ENCODE peak calls at places on chromosomes 12 and 14, in five cellular contexts. D, G, E, P and V are unnamed samples. For H3K4me1, the result is how much of the 10 kb centered on the place peaks cover.

GRCh38 chr12:54019924-54020586 is 8.2 kb upstream of the HOXC6 start:
- DNase-seq in D (peak), G (peak), E (no peak), P (no peak), V (no peak)

GRCh38 chr12:120238839-120239445 is 26.6 kb downstream of the PXN start:
- DNase-seq in D (no peak), G (no peak), E (no peak), P (no peak), V (no peak)

GRCh38 chr12:131827961-131828534 is at the start of gene MMP17:
- DNase-seq in D (peak), G (peak), E (no peak), P (peak), V (no peak)

GRCh38 chr12:93115646-93116045 is 186.6 kb upstream of the EEA1 start:
- DNase-seq in D (no peak), G (peak), E (no peak), P (no peak), V (no peak)

GRCh38 chr14:81519200-81519998 is 14.3 kb downstream of the SEL1L start:
- DNase-seq in D (no peak), G (no peak), E (no peak), P (no peak), V (no peak)

GRCh38 chr14:58955294-58955821 is 233.1 kb upstream of the DAAM1 start:
- DNase-seq in D (no peak), G (no peak), E (no peak), P (no peak), V (no peak)

GRCh38 chr12:54217774-54218221 is 29.0 kb upstream of the SMUG1 start:
- DNase-seq in D (no peak), G (peak), E (no peak), P (peak), V (no peak)

GRCh38 chr14:85607571-85608219 is 77.8 kb downstream of the FLRT2 start:
- DNase-seq in D (peak), G (no peak), E (no peak), P (no peak), V (no peak)

GRCh38 chr12:124834822-124835221 is 28.8 kb downstream of the SCARB1 start:
- DNase-seq in D (no peak), G (no peak), E (no peak), P (no peak), V (no peak)

GRCh38 chr14:23381871-23382270 is 5.0 kb downstream of the CMTM5 start:
- DNase-seq in D (no peak), G (no peak), E (no peak), P (no peak), V (no peak)

GRCh38 chr12:103858335-103858734 is 17.3 kb upstream of the NT5DC3 start:
- DNase-seq in D (no peak), G (no peak), E (no peak), P (no peak), V (no peak)

GRCh38 chr14:103209054-103209453 is 85.8 kb downstream of the TNFAIP2 start:
- DNase-seq in D (no peak), G (no peak), E (no peak), P (no peak), V (no peak)

GRCh38 chr12:19239616-19240234 is 110.2 kb downstream of the PLEKHA5 start:
- DNase-seq in D (no peak), G (no peak), E (no peak), P (no peak), V (no peak)

GRCh38 chr12:40152783-40153383 is 47.0 kb upstream of the SLC2A13 start:
- DNase-seq in D (peak), G (no peak), E (no peak), P (peak), V (no peak)

GRCh38 chr12:109738878-109739665 is 25.4 kb downstream of the FAM222A start:
- DNase-seq in D (no peak), G (peak), E (no peak), P (peak), V (no peak)

GRCh38 chr12:50980545-50980944 is 28.2 kb downstream of the HIGD1C start:
- DNase-seq in D (no peak), G (no peak), E (no peak), P (no peak), V (no peak)

GRCh38 chr14:74552623-74553022 is 59.1 kb downstream of the ISCA2 start:
- DNase-seq in D (no peak), G (peak), E (no peak), P (peak), V (peak)

GRCh38 chr14:74550071-74550470 is 56.5 kb downstream of the ISCA2 start:
- DNase-seq in D (no peak), G (peak), E (no peak), P (peak), V (no peak)

GRCh38 chr14:74551903-74552371 is 58.4 kb downstream of the ISCA2 start:
- DNase-seq in D (no peak), G (peak), E (no peak), P (no peak), V (no peak)

GRCh38 chr14:74551001-74551400 is 57.4 kb downstream of the ISCA2 start:
- DNase-seq in D (no peak), G (no peak), E (no peak), P (peak), V (no peak)

DNA sequence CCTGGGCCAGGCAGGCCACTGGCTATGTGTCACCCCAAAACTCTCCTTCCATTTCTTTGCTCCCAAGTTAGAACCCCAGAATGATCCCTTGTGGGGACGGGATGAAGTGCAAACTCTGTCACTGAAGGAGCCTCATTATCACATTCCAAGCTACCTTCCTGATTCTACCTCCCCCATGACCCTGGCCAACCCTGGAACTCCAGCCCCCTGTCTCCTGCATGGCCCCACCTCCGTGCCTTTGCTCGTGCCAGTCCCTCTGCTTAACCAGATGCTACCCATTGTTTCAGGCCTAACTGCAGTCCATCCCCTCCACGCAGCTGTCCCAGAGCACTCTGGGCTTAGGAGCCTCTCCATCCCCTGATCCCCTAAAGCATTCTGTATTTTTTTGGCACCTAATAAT is 57.9 kb downstream of the ISCA2 start:
- DNase-seq in D (no peak), G (no peak), E (no peak), P (peak), V (no peak)
- H3K4me1 ChIP-seq in D (under half), G (under half), E (under half), P (under half), V (under half)

DNA sequence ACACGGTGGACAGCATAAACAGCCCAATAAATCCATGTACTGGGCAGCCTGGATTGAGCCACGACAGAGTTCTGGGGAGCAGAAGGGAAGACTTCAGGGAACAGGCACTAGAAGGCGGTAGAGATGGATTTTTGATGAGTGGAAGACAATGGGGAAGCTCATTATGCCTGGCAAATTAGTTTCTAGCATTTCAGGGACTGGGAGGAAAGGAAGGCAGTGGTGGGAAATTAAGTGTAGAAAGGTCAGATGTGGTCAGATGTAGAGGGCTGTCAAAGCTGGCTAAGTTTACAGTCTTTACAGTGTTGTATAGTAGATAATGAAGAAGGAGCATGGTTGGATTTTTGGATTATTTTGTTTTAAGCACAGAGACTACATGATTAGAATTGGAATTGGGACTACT is 9.1 kb downstream of the EGLN3 start:
- DNase-seq in D (no peak), G (no peak), E (no peak), P (no peak), V (no peak)
- TF ChIP-seq CTCF in D (no peak), G (no peak), E (no peak), P (no peak), V (no peak)

GRCh38 chr12:112133418-112133817 is 8.1 kb downstream of the TRAFD1 start:
- DNase-seq in D (no peak), G (no peak), E (no peak), P (no peak), V (no peak)
- H3K4me1 ChIP-seq in D (under half), G (under half), E (under half), P (half or more), V (under half)

GRCh38 chr14:101960225-101960624 is 4.1 kb upstream of the DYNC1H1 start:
- DNase-seq in D (no peak), G (no peak), E (no peak), P (peak), V (no peak)
- TF ChIP-seq CTCF in D (peak), G (no peak), E (no peak), P (no peak), V (peak)

DNA sequence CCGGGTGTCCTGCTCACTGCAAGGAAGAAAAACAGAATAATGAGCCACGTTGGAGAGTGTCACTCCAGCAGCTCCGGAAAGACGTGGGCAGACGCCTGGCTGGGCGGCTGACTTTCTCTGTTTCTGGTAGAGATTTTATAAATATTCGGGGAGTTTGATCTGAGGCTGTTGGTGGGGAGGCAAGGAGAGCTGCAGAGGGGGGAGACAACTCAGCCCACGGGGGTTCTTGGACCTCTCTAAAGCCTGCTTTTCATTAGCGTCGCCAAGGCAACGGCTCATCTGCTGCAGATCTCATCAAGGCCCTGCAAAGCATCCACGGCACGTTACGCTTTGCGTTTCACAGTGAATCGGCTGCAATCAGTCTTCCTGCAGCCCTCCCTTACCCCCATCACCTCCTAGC is 207.2 kb downstream of the ZFP36L1 start:
- DNase-seq in D (no peak), G (no peak), E (no peak), P (no peak), V (no peak)
- H3K4me1 ChIP-seq in D (under half), G (under half), E (half or more), P (under half), V (under half)

DNA sequence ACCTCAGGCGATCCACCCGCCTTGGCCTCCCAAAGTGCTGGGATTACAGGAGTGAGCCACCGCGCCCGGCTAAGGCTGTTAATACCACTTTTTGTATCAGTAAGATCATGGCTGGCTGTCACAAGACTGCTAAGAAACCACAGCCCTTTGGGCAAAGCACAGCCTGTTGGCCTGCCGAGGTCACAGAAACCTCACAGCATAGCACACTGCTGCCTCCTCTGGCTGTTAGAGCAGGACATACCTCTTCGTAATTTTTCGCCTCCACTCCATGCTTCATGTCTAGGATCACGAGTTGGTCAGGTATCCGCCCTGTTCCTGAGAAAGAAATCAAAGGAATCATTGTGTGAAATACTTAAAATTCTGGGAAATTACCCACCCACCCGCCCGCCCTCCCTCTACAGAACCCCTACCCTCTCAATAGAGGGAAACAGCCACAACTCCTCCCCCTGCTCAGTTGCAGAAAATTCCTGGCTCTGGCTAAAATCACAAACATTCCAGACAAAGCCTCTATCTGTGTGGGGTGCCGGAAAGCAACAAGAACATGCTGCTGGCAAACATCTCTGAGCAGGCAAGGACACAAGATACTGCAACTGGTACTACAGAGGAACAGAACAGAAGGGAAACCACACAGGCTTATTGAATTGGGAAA is 20.7 kb upstream of the NEK9 start:
- DNase-seq in D (peak), G (peak), E (no peak), P (peak), V (no peak)
- TF ChIP-seq CTCF in D (peak), G (peak), E (peak), P (peak), V (peak)

DNA sequence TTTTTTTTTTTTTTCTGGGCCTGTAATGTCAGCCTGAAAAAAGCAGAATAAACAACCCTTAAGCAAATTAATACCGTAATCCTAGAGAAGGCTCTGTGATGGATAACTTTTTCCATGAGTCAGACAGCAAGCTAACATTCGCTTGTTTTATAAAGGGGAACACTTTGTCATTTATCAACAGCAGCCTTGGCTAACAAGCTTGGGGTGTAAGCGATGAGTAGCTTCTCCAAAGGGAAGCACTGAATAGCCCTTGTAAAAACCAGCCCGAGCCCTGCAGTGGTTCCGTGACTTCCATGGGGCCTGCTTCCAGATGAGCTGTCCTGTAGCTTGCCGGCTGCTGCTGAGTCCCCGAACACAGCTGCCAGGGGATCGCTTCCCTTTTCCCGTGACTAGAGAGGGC is 29.6 kb downstream of the CD9 start:
- DNase-seq in D (peak), G (peak), E (no peak), P (peak), V (peak)
- H3K4me1 ChIP-seq in D (half or more), G (half or more), E (half or more), P (half or more), V (half or more)